ENCODE peak calls at places on chromosomes 16 and 17, in six cellular contexts. F, P, A, L, V and N are unnamed samples.

GRCh38 chr17:2157081-2157480 is 102.2 kb downstream of the HIC1 start:
- DNase-seq in P (no peak), F (no peak), V (peak), L (peak), A (no peak), N (no peak)

GRCh38 chr17:16442141-16442540 is 26.8 kb downstream of the TRPV2 start:
- DNase-seq in F (no peak), V (no peak), L (peak), P (no peak), A (no peak), N (no peak)

GRCh38 chr17:78324391-78325075 is 35.3 kb downstream of the SOCS3 start:
- DNase-seq in V (peak), A (no peak), F (no peak), P (peak), L (peak), N (no peak)

GRCh38 chr17:66383353-66383752 is 80.9 kb downstream of the PRKCA start:
- DNase-seq in P (no peak), V (no peak), F (peak), L (peak), A (no peak), N (no peak)

GRCh38 chr16:63287411-63287810 is 1251.2 kb upstream of the CDH8 start:
- DNase-seq in L (no peak), A (no peak), P (no peak), V (no peak), F (no peak), N (no peak)

GRCh38 chr17:4558311-4558972 is 1.9 kb downstream of the GGT6 start:
- DNase-seq in L (no peak), A (no peak), P (no peak), F (no peak), V (no peak), N (no peak)

GRCh38 chr17:18141210-18141803 is 32.8 kb downstream of the MYO15A start:
- DNase-seq in F (peak), A (peak), V (no peak), L (peak), P (no peak), N (peak)

GRCh38 chr17:59406808-59407381 is 75.4 kb downstream of the YPEL2 start:
- DNase-seq in P (no peak), L (peak), A (no peak), F (no peak), V (no peak), N (no peak)

GRCh38 chr16:74625500-74626350 is 18.8 kb upstream of the GLG1 start:
- DNase-seq in V (no peak), F (no peak), A (no peak), L (no peak), P (no peak), N (no peak)

GRCh38 chr17:2337152-2337810 is at the start of gene SGSM2:
- DNase-seq in V (peak), L (peak), F (no peak), P (peak), A (peak), N (peak)

GRCh38 chr17:67055811-67056745 is 11.7 kb downstream of the CACNG1 start:
- DNase-seq in P (no peak), V (peak), F (no peak), A (no peak), L (no peak), N (peak)

GRCh38 chr17:74818306-74818705 is 41.4 kb downstream of the GRIN2C start:
- DNase-seq in V (no peak), F (no peak), A (no peak), P (no peak), L (no peak), N (no peak)

DNA sequence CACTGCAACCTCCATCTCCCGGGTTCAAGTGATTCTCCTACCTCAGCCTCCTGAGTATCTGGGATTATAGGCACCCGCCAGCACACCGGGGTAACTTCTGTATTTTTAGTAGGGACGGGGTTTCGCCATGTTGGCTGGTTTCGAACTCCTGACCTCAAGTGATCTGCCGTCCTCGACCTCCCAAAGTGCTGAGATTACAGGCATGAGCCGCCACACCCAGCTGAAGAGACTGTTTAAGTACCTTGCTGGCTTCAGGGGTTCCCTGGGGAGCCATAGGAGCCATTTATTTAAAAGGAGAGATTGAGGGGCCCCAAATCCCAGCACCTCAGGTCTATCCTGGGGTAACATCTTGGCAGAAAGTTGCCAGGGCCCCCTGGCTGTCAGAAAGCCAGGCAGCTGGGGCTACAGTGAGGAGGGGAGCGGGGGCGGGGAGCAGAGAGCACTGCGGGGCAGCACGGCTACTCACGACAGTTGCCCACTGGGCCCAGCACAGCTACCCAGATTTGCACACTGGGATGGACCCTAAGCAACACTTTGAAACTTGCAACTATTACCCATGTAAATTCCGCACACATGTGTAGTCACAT is 1.6 kb downstream of the SNAI3 start:
- DNase-seq in F (no peak), L (no peak), P (no peak), V (no peak), A (no peak), N (no peak)
- H3K4me3 ChIP-seq in F (no peak), L (no peak), P (no peak), V (no peak), A (peak), N (no peak)

GRCh38 chr16:68887107-68887506 is 43.8 kb downstream of the TANGO6 start:
- DNase-seq in V (peak), L (no peak), P (no peak), A (no peak), F (no peak), N (no peak)

GRCh38 chr16:68884391-68884790 is 41.1 kb downstream of the TANGO6 start:
- DNase-seq in F (no peak), P (no peak), A (no peak), V (no peak), L (no peak), N (no peak)

GRCh38 chr16:68885321-68885720 is 42.0 kb downstream of the TANGO6 start:
- DNase-seq in P (no peak), L (no peak), F (no peak), V (no peak), A (no peak), N (no peak)

GRCh38 chr16:68883685-68884084 is 40.4 kb downstream of the TANGO6 start:
- DNase-seq in A (no peak), V (no peak), L (no peak), F (no peak), P (no peak), N (no peak)

GRCh38 chr16:68884867-68885266 is 41.5 kb downstream of the TANGO6 start:
- DNase-seq in A (no peak), L (no peak), V (no peak), P (no peak), F (no peak), N (no peak)
- H3K4me3 ChIP-seq in A (no peak), L (no peak), V (no peak), P (no peak), F (no peak), N (no peak)

DNA sequence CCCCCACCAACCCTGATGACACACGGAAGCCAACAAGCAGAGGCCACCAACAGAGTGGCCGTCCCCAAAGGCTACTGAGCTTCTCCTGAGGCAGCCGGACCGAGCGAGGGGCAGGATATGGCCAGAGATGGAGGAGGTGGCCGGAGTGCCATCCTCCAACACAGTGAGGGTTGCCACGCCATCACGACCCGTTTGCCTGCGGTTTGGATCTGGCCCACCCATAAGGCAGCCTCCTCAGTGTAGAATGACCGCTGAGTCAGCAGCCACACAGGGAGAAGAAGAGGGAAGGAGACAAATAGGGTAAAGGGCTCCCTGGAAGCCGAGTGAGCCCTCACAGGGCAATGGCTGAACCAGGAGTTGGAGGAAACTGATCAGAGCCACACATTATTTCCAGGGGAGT is 13.8 kb downstream of the HNF1B start:
- DNase-seq in V (no peak), A (no peak), L (no peak), F (no peak), P (no peak), N (no peak)
- H3K4me3 ChIP-seq in V (no peak), A (no peak), L (no peak), F (no peak), P (no peak), N (no peak)

GRCh38 chr17:77235370-77236080 is 94.8 kb downstream of the SEC14L1 start:
- DNase-seq in F (peak), V (peak), A (no peak), L (peak), P (peak), N (no peak)

GRCh38 chr17:77237232-77238008 is 96.7 kb downstream of the SEC14L1 start:
- DNase-seq in L (no peak), P (no peak), F (no peak), V (no peak), A (no peak), N (no peak)

GRCh38 chr17:77233127-77233526 is 92.4 kb downstream of the SEC14L1 start:
- DNase-seq in F (no peak), P (no peak), L (no peak), A (no peak), V (no peak), N (no peak)

GRCh38 chr17:77233635-77234334 is 93.0 kb downstream of the SEC14L1 start:
- DNase-seq in A (no peak), L (peak), V (no peak), F (no peak), P (peak), N (peak)

GRCh38 chr17:77234695-77235094 is 93.9 kb downstream of the SEC14L1 start:
- DNase-seq in L (no peak), A (no peak), V (no peak), P (no peak), F (no peak), N (no peak)
- H3K4me3 ChIP-seq in L (no peak), A (no peak), V (no peak), P (no peak), F (no peak), N (no peak)

DNA sequence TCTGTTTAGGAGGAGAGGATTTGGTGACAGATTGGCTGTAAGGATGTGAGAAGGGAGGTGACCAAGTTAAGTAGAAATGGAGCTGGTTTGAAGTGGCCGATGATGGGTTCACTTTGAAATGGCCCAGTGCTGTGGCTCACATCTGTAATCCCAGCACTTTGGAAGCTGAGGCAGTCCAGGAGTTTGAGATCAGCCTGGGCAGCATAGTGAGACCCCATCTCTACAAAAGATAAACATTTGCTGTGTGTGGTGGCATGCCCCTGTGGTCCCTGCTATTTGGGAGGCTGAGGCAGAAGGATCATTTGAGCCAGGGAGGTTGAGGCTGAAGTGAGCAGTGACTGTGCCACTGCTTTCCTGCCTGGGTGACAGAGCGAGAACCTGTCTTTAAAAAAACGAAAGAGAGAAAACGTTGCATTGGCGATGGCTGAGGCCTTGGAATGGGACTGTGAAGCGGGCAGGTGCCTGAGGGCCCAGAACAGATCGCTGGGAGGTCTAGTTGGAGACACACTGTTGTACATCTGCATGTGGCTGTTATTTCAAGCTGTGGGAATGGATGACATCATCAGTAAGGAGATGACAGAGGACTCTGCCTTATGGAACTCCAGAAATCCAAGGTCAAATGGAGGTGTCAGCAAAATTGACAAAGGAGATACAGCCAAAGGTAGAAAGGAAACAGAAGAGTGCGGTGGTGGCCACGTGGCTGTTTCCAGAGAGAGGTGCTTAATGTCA is 5.5 kb downstream of the COG1 start:
- DNase-seq in A (no peak), F (no peak), V (no peak), P (no peak), L (no peak), N (no peak)
- H3K4me3 ChIP-seq in A (no peak), F (no peak), V (no peak), P (no peak), L (no peak), N (no peak)

DNA sequence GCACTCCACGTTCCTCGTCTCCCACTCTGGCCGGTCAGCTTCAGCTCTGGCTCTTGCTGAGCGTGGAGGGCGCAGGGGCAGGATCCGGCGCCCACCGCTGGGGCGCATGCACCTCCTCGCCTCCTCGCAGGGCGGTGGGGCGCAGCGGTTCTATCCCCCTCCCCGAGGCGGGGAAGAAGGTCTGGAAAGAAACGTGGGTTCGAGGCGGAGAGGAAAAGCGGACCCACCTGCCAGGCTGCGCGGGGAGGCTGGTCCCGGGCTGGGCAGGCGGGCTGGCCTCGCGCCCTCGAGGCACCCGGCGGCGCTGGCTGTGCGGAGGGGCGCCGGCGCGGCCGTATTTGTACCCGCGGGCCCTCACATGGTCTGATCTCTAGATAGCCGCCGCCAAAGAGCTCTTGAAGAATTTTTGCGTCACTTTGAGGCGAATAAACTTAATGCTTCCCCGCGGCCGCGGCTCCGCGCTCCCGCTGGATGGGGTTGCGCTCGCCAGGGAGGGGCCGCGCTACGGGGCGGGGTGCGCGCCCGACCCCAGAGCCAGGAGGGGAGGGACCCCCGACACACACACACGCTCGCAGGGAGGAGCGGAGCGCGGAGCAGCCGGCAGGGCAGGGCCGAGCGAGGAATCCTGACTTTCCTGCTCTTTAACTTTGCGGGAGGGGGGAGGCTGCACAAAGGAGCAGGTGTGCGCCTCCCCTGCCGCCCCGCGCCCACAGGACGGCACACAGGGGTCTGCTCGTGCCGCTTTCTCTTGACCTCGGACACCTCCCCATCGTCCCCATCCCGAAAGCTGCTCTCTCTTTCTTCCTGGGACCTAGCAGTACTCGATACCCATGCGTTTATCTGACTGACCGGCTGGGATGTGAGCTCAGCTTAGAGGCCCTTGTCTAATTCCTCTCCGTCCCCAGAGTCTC is at the start of gene SLC6A4:
- DNase-seq in V (peak), F (no peak), A (no peak), P (peak), L (no peak), N (no peak)
- H3K4me3 ChIP-seq in V (peak), F (peak), A (no peak), P (peak), L (peak), N (no peak)

GRCh38 chr17:56926270-56926669 is 12.4 kb upstream of the TRIM25 start:
- DNase-seq in V (no peak), A (no peak), P (no peak), L (no peak), F (no peak), N (no peak)

GRCh38 chr17:56926704-56927103 is 12.9 kb upstream of the TRIM25 start:
- DNase-seq in P (no peak), A (no peak), V (no peak), L (no peak), F (no peak), N (no peak)

GRCh38 chr17:56930739-56931337 is 17.0 kb upstream of the TRIM25 start:
- DNase-seq in L (no peak), A (no peak), P (no peak), V (no peak), F (no peak), N (no peak)

GRCh38 chr17:56928586-56928985 is 14.7 kb upstream of the TRIM25 start:
- DNase-seq in L (no peak), A (no peak), F (no peak), P (no peak), V (no peak), N (no peak)

GRCh38 chr17:56929362-56929969 is 15.6 kb upstream of the TRIM25 start:
- DNase-seq in L (peak), P (no peak), F (no peak), V (no peak), A (no peak), N (no peak)
- H3K4me3 ChIP-seq in L (no peak), P (no peak), F (no peak), V (no peak), A (no peak), N (no peak)